ENCODE peak calls at places on chromosomes 3 and 15, in seven cellular contexts. S is adipocyte, F is GM12864, Q is NCI-H2081, N is KBM-7, K is AG10803, A is NCI-H1417. B is an unnamed sample.

GRCh38 chr3:88005066-88005465 is 53.7 kb downstream of the CGGBP1 start:
- DNase-seq in Q (peak; percentile 2), K (peak; percentile 41), N (peak; percentile 26), S (peak; percentile 68), A (no peak), F (no peak), B (peak; percentile 32)

GRCh38 chr15:91219203-91219602 is 119.1 kb downstream of the SV2B start:
- DNase-seq in N (no peak), A (no peak), K (no peak), F (no peak), S (no peak), Q (no peak), B (no peak)

GRCh38 chr3:30691944-30692343 is 85.5 kb downstream of the TGFBR2 start:
- DNase-seq in S (no peak), N (no peak), Q (no peak), K (peak; percentile 25), A (no peak), F (no peak), B (no peak)

GRCh38 chr3:80733522-80734176 is 965.9 kb upstream of the ROBO1 start:
- DNase-seq in S (peak; percentile 51), F (no peak), N (peak; percentile 92), K (peak; percentile 42), Q (no peak), A (no peak), B (no peak)

GRCh38 chr15:38531509-38531908 is 33.1 kb downstream of the RASGRP1 start:
- DNase-seq in N (no peak), S (peak; percentile 56), K (peak; percentile 56), A (no peak), F (no peak), Q (no peak), B (peak; percentile 39)

GRCh38 chr3:124923833-124924232 is 10.7 kb downstream of the MUC13 start:
- DNase-seq in K (no peak), S (peak; percentile 19), A (no peak), F (no peak), N (no peak), Q (no peak), B (no peak)

GRCh38 chr15:75416584-75416983 is 34.9 kb downstream of the SIN3A start:
- DNase-seq in A (no peak), S (no peak), Q (no peak), N (no peak), K (no peak), F (no peak), B (no peak)

GRCh38 chr3:56929809-56930615 is 128.3 kb upstream of the ARHGEF3 start:
- DNase-seq in A (no peak), S (peak; percentile 19), F (no peak), K (no peak), N (no peak), Q (no peak), B (no peak)

GRCh38 chr15:66960519-66960918 is 104.9 kb upstream of the SMAD3 start:
- DNase-seq in F (no peak), K (no peak), S (no peak), A (no peak), N (no peak), Q (no peak), B (no peak)

GRCh38 chr15:80512729-80513670 is 108.8 kb downstream of the ARNT2 start:
- DNase-seq in N (no peak), F (no peak), Q (peak; percentile 16), S (peak; percentile 17), A (peak; percentile 10), K (peak; percentile 73), B (peak; percentile 32)

GRCh38 chr3:56197991-56198390 is 270.3 kb downstream of the ERC2 start:
- DNase-seq in Q (no peak), A (no peak), K (no peak), S (peak; percentile 47), F (no peak), N (no peak), B (no peak)

GRCh38 chr3:186035277-186035676 is 73.6 kb downstream of the ETV5 start:
- DNase-seq in Q (no peak), K (peak; percentile 27), N (peak; percentile 21), A (no peak), S (peak; percentile 61), F (no peak), B (no peak)

GRCh38 chr15:67253517-67254237 is 784 bp downstream of the AAGAB start:
- DNase-seq in Q (no peak), F (no peak), A (no peak), K (peak; percentile 28), S (peak; percentile 51), N (peak; percentile 51), B (peak; percentile 65)

GRCh38 chr3:69085543-69086132 is 901 bp downstream of the ARL6IP5 start:
- DNase-seq in N (peak; percentile 20), Q (no peak), A (peak; percentile 4), S (no peak), K (peak; percentile 22), F (no peak), B (peak; percentile 77)

GRCh38 chr3:100213891-100214573 is 46.8 kb upstream of the TBC1D23 start:
- DNase-seq in Q (no peak), S (no peak), F (no peak), K (peak; percentile 56), N (no peak), A (no peak), B (no peak)

GRCh38 chr3:88057650-88058321 is 1.0 kb downstream of the CGGBP1 start:
- DNase-seq in A (no peak), S (peak; percentile 66), F (no peak), Q (no peak), K (peak; percentile 33), N (no peak), B (peak; percentile 50)

GRCh38 chr3:48016336-48016973 is at the start of gene MAP4:
- DNase-seq in N (peak; percentile 67), K (no peak), S (peak; percentile 29), Q (no peak), A (no peak), F (no peak), B (no peak)

GRCh38 chr3:30495172-30496124 is 111.0 kb upstream of the TGFBR2 start:
- DNase-seq in N (peak; percentile 71), K (peak; percentile 39), F (no peak), S (peak; percentile 22), Q (no peak), A (no peak), B (no peak)

GRCh38 chr3:50257990-50258389 is 11.0 kb upstream of the SEMA3B start:
- DNase-seq in S (no peak), A (peak; percentile 53), F (no peak), N (no peak), K (no peak), Q (no peak), B (peak; percentile 61)

GRCh38 chr3:129892857-129893615 is 475 bp downstream of the TMCC1 start:
- DNase-seq in Q (peak; percentile 88), F (no peak), K (peak; percentile 9), N (peak; percentile 55), S (peak; percentile 80), A (peak; percentile 95), B (peak; percentile 81)

GRCh38 chr3:149438981-149439380 is 35.5 kb upstream of the TM4SF4 start:
- DNase-seq in N (no peak), Q (no peak), S (no peak), K (no peak), F (no peak), A (no peak), B (no peak)

GRCh38 chr3:13308406-13308805 is 111.7 kb downstream of the NUP210 start:
- DNase-seq in S (peak; percentile 4), Q (peak; percentile 43), N (peak; percentile 82), K (peak; percentile 17), F (no peak), A (no peak), B (peak; percentile 92)

GRCh38 chr3:184600685-184601377 is 39.2 kb downstream of the EPHB3 start:
- DNase-seq in F (no peak), Q (no peak), S (no peak), K (no peak), N (no peak), A (peak; percentile 29), B (peak; percentile 73)

GRCh38 chr3:126371096-126371705 is 14.0 kb upstream of the KLF15 start:
- DNase-seq in A (no peak), Q (no peak), N (no peak), S (no peak), F (no peak), K (no peak), B (no peak)

GRCh38 chr15:78225783-78226541 is 8.4 kb downstream of the ACSBG1 start:
- DNase-seq in A (no peak), S (no peak), N (no peak), Q (no peak), F (peak; percentile 44), K (no peak), B (no peak)